ENCODE peak calls at places on chromosomes 11 and 22, in four cellular contexts. L is SK-N-SH, Z is K562, K is GM12878. S is an unnamed sample.

GRCh38 chr11:5090668-5091067 is 21.3 kb downstream of the OR52E1 start:
- DNase-seq in L (no peak), Z (no peak), K (no peak), S (no peak)

GRCh38 chr11:61138940-61139339 is 22.3 kb downstream of the VPS37C start:
- DNase-seq in L (no peak), Z (no peak), K (no peak), S (no peak)

GRCh38 chr22:47090591-47091240 is 328.3 kb downstream of the TBC1D22A start:
- DNase-seq in L (no peak), Z (peak; percentile 55), K (no peak), S (peak; percentile 54)

GRCh38 chr11:114846040-114846791 is 167.9 kb downstream of the NXPE2 start:
- DNase-seq in L (peak; percentile 22), Z (no peak), K (no peak), S (no peak)

GRCh38 chr11:61736310-61736709 is 16.1 kb upstream of the MYRF start:
- DNase-seq in L (no peak), Z (no peak), K (no peak), S (no peak)

GRCh38 chr11:46529086-46529905 is 64.5 kb downstream of the AMBRA1 start:
- DNase-seq in L (peak; percentile 83), Z (peak; percentile 89), K (no peak), S (peak; percentile 88)

GRCh38 chr22:39434243-39434653 is 22.6 kb upstream of the MGAT3 start:
- DNase-seq in L (no peak), Z (no peak), K (no peak), S (no peak)

GRCh38 chr22:23206915-23207314 is 26.6 kb downstream of the BCR start:
- DNase-seq in L (no peak), Z (peak; percentile 53), K (no peak), S (no peak)

GRCh38 chr22:34105461-34106062 is 185.3 kb upstream of the LARGE1 start:
- DNase-seq in L (peak; percentile 40), Z (no peak), K (no peak), S (peak; percentile 88)

GRCh38 chr11:79160786-79161403 is 279.9 kb downstream of the TENM4 start:
- DNase-seq in L (no peak), Z (no peak), K (no peak), S (no peak)

GRCh38 chr22:36332623-36333331 is 55.0 kb downstream of the MYH9 start:
- DNase-seq in L (no peak), Z (no peak), K (peak; percentile 59), S (peak; percentile 44)

GRCh38 chr22:50630376-50630775 is 2.4 kb upstream of the ARSA start:
- DNase-seq in L (no peak), Z (no peak), K (no peak), S (no peak)

GRCh38 chr22:19824197-19825015 is 30.3 kb downstream of the GNB1L start:
- DNase-seq in L (no peak), Z (no peak), K (no peak), S (no peak)

GRCh38 chr11:2774173-2775082 is 74.6 kb upstream of the KCNQ1OT1 start:
- DNase-seq in L (no peak), Z (no peak), K (no peak), S (peak; percentile 4)

GRCh38 chr11:2995091-2995561 is 3.0 kb upstream of the NAP1L4 start:
- DNase-seq in L (no peak), Z (no peak), K (no peak), S (no peak)

GRCh38 chr22:39997939-39998726 is 3.4 kb downstream of the FAM83F start:
- DNase-seq in L (peak; percentile 76), Z (no peak), K (no peak), S (peak; percentile 64)

DNA sequence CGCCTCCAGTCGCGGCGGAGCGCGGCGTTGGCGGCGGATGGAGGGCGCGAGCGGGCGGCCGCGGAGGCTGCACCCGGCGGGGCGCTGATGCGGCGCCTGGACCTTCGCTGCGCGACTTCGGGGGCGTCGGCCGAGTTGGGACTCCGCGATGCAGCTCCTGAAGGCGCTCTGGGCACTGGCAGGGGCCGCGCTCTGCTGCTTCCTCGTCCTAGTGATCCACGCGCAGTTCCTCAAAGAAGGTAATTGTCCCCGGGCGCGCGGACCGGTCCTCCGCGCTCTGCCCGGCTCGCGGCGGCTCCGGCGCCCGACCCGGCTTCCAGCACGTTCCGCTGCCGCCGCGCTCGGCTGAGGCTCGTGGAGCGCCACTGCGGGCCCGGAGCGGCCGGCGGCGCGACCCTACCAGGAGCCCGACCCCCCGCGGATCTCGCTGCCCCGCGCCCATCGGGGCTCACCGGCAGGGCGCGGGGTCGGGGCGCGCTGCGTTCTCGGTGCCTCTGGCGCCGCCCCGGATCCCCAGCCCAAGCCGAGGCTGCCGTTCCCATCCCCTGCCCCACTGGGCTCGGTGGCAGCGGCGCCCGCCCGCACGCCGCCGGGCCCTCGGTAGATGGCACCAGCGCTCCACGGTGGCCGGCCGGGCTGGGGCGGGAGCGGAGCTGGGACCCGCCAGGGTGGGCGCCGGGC is 1251.2 kb downstream of the BRD1 start:
- DNase-seq in L (peak; percentile 88), Z (no peak), K (no peak), S (peak; percentile 67)
- TF ChIP-seq USF1 in L (no peak), Z (no peak), K (no peak), S (no peak)

GRCh38 chr11:82873919-82874333 is 26.3 kb downstream of the PRCP start:
- DNase-seq in L (no peak), Z (no peak), K (no peak), S (no peak)

GRCh38 chr11:82869657-82870056 is 30.6 kb downstream of the PRCP start:
- DNase-seq in L (no peak), Z (no peak), K (no peak), S (no peak)

GRCh38 chr11:82872377-82873150 is 27.7 kb downstream of the PRCP start:
- DNase-seq in L (no peak), Z (no peak), K (no peak), S (no peak)

GRCh38 chr11:82874646-82875523 is 25.3 kb downstream of the PRCP start:
- DNase-seq in L (no peak), Z (no peak), K (no peak), S (no peak)

GRCh38 chr11:82871646-82872045 is 28.6 kb downstream of the PRCP start:
- DNase-seq in L (no peak), Z (no peak), K (no peak), S (no peak)
- TF ChIP-seq USF1 in L (no peak), Z (no peak), K (no peak), S (no peak)

DNA sequence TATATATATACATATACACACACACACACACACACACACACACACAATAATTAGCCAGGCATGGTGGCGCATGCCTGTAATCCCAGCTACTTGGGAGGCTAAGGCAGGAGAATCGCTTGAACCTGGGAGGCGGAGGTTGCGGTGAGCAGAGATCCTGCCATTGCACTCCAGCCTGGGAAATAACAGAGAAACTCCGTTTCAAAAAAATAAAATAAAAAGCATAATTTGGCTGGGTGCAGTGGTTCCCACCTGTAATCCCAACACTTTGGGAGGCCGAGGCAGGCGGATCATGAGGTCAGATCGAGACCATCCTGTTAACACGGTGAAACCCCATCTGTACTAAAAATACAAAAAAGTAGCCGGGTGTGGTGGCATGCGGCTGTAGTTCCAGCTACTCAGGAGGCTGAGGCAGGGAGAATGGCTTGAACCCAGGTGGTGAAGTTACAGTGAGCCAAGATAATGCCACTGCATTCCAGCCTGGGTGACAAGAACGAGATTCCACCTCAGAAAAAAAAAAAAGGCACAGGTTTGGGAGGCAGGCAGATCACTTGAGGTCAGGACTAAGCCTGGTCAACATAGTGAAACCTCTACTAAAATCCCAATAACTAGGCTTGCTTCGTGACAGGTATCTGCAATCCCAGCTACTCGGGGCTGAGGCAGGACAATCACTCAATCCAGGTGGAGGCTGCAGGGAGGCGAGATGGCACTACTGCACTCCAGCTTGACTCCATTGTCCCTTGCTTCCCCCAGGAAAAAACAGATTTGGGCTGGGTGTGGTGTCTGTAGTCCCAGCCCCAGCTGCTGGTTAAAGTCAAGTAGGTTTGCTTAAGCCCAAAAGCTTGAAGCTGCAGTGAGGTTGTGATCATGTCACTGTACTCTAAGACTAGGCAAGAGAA is 11.8 kb upstream of the WDR74 start:
- DNase-seq in L (no peak), Z (no peak), K (no peak), S (no peak)
- TF ChIP-seq USF1 in L (no peak), Z (no peak), K (no peak), S (no peak)

GRCh38 chr11:12411395-12411794 is 34.0 kb downstream of the PARVA start:
- DNase-seq in L (no peak), Z (no peak), K (no peak), S (no peak)

GRCh38 chr11:12409621-12410005 is 32.2 kb downstream of the PARVA start:
- DNase-seq in L (no peak), Z (no peak), K (no peak), S (no peak)

GRCh38 chr11:12410006-12410728 is 32.8 kb downstream of the PARVA start:
- DNase-seq in L (peak; percentile 30), Z (no peak), K (no peak), S (peak; percentile 22)

GRCh38 chr11:12413141-12414055 is 36.0 kb downstream of the PARVA start:
- DNase-seq in L (no peak), Z (no peak), K (no peak), S (no peak)

DNA sequence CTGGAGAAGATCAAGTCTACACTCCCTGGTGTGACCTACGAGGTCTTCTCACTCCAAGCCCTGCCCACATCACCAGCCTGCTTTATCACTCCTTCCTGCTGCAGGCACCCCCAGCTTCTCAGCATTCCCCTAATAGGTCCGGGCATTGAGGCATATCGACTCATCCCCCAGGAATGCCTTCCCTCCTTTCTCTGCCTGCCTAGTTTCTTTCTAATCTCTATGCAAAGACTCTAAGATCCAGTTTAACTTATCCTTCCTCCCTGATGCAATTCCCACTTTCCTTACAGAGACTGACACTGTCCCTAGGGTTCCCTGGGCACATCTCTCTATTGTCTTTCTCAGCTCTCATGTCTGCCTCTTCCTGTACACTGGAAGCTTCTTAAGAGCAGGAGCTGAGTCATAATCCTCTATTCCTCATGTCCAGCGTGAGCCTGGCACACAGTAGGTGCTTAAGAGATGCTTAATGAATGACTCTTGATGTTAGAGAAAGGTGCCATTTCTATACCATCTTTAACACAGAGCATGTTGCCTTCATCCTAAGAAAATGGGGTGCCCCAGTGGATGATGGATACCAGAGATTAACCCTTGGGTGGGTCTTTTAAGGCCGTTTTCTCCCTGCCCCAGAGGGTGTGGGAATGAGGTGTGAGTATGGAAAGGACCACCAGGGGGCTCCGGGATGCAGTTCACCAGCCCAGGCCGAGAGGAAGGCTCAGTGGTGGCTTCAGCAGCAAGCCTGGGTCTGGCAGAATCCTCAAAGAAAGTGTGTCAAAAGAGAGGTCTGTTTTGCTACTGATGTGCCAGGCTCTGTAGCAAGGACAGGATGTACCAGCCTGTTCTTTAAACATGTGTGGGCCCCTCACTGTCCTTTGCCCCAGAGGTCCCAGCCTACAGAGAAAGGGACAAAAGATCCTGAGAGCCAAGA is 34.7 kb downstream of the PARVA start:
- DNase-seq in L (peak; percentile 81), Z (peak; percentile 76), K (no peak), S (peak; percentile 85)
- TF ChIP-seq USF1 in L (no peak), Z (no peak), K (no peak), S (no peak)

GRCh38 chr22:42757475-42757874 is 36.8 kb upstream of the A4GALT start:
- DNase-seq in L (no peak), Z (no peak), K (no peak), S (peak; percentile 46)

GRCh38 chr22:42758929-42759629 is 38.4 kb upstream of the A4GALT start:
- DNase-seq in L (no peak), Z (no peak), K (no peak), S (no peak)

GRCh38 chr22:42764895-42765363 is 44.3 kb upstream of the A4GALT start:
- DNase-seq in L (no peak), Z (peak; percentile 18), K (no peak), S (no peak)

GRCh38 chr22:42763965-42764480 is 43.4 kb upstream of the A4GALT start:
- DNase-seq in L (no peak), Z (peak; percentile 2), K (no peak), S (no peak)

GRCh38 chr22:42760806-42761565 is 40.3 kb upstream of the A4GALT start:
- DNase-seq in L (no peak), Z (no peak), K (no peak), S (no peak)
- TF ChIP-seq USF1 in L (no peak), Z (no peak), K (no peak), S (no peak)

S was measured in WTC11.